ENCODE peak calls at places on chromosomes 1 and 21, in eight cellular contexts. P is NCI-H1417, F is upper lobe of right lung, N is smooth muscle cell of the brain vasculature, A is NCI-H774, V is Kasumi-1, H is HCT116, E is activated T-cell treated with anti-CD3 and anti-CD28 coated beads for 48 hours. R is an unnamed sample.

GRCh38 chr1:32005522-32005921 is 8.1 kb upstream of the KHDRBS1 start:
- DNase-seq in P (no peak), F (peak), E (no peak), N (no peak), V (no peak), A (no peak), H (no peak), R (no peak)

GRCh38 chr1:56387071-56387747 is 192.2 kb downstream of the PLPP3 start:
- DNase-seq in A (no peak), P (no peak), V (no peak), N (no peak), F (no peak), H (no peak), E (no peak), R (peak)

GRCh38 chr1:65104854-65105540 is 43.0 kb upstream of the AK4 start:
- DNase-seq in E (no peak), F (no peak), N (no peak), A (no peak), V (no peak), H (no peak), P (no peak), R (no peak)

GRCh38 chr1:2188336-2188735 is 6.2 kb downstream of the FAAP20 start:
- DNase-seq in N (no peak), H (no peak), E (no peak), F (no peak), A (no peak), P (no peak), V (no peak), R (no peak)

GRCh38 chr21:41762236-41762635 is 4.6 kb downstream of the RIPK4 start:
- DNase-seq in A (no peak), E (no peak), N (no peak), P (peak), V (no peak), F (no peak), H (no peak), R (no peak)

GRCh38 chr1:43300661-43301094 is at the start of gene TIE1:
- DNase-seq in V (peak), F (no peak), N (no peak), P (no peak), A (no peak), H (no peak), E (no peak), R (no peak)

GRCh38 chr1:166302919-166303758 is 136.3 kb upstream of the FAM78B start:
- DNase-seq in F (no peak), A (no peak), N (no peak), V (no peak), P (no peak), H (no peak), E (no peak), R (no peak)

GRCh38 chr1:74505889-74506288 is 6.5 kb downstream of the LRRC53 start:
- DNase-seq in H (no peak), P (peak), N (no peak), F (no peak), A (no peak), V (no peak), E (no peak), R (no peak)

GRCh38 chr1:179002552-179003345 is 22.9 kb upstream of the FAM20B start:
- DNase-seq in V (peak), E (peak), H (no peak), A (peak), N (peak), F (peak), P (peak), R (peak)

R was measured in SW480.